ENCODE peak calls at places on chromosomes 3 and 15, in six cellular contexts. U is T-cell, P is lower leg skin, R is brain microvascular endothelial cell, Q is H54, D is caudate nucleus. E is an unnamed sample.
A peak's percentile ranks its signal among the peaks of the same experiment; 100 is the strongest.

GRCh38 chr15:66912441-66912840 is 153.0 kb upstream of the SMAD3 start:
- DNase-seq in U (no peak), P (peak; percentile 60), R (no peak), Q (no peak), D (no peak), E (no peak)

GRCh38 chr3:32175607-32176197 is 62.8 kb upstream of the CMTM8 start:
- DNase-seq in U (peak; percentile 48), P (peak; percentile 43), R (peak; percentile 63), Q (peak; percentile 56), D (no peak), E (peak; percentile 43)

GRCh38 chr3:166340604-166341003 is 503.4 kb upstream of the BCHE start:
- DNase-seq in U (no peak), P (no peak), R (no peak), Q (no peak), D (no peak), E (no peak)

GRCh38 chr3:46876313-46877300 is 914 bp upstream of the PTH1R start:
- DNase-seq in U (no peak), P (no peak), R (no peak), Q (no peak), D (no peak), E (no peak)

GRCh38 chr3:9500108-9501050 is 53.2 kb downstream of the LHFPL4 start:
- DNase-seq in U (peak; percentile 62), P (peak; percentile 73), R (peak; percentile 61), Q (peak; percentile 93), D (no peak), E (peak; percentile 74)

GRCh38 chr3:155554777-155555445 is 190.0 kb downstream of the PLCH1 start:
- DNase-seq in U (no peak), P (no peak), R (no peak), Q (no peak), D (no peak), E (no peak)

GRCh38 chr3:8581806-8582436 is 62.7 kb downstream of the SSUH2 start:
- DNase-seq in U (no peak), P (no peak), R (no peak), Q (no peak), D (no peak), E (no peak)

GRCh38 chr3:160001154-160001760 is 12.6 kb downstream of the IL12A start:
- DNase-seq in U (no peak), P (no peak), R (no peak), Q (no peak), D (no peak), E (no peak)

GRCh38 chr15:101731746-101732145 is 7.5 kb upstream of the TARS3 start:
- DNase-seq in U (no peak), P (no peak), R (no peak), Q (no peak), D (no peak), E (no peak)

GRCh38 chr3:87250009-87250408 is 22.9 kb downstream of the CHMP2B start:
- DNase-seq in U (no peak), P (no peak), R (no peak), Q (no peak), D (no peak), E (no peak)

GRCh38 chr3:65919841-65920240 is 118.9 kb downstream of the MAGI1 start:
- DNase-seq in U (no peak), P (no peak), R (no peak), Q (no peak), D (no peak), E (no peak)

GRCh38 chr3:16828815-16829214 is 55.9 kb upstream of the PLCL2 start:
- DNase-seq in U (peak; percentile 35), P (no peak), R (peak; percentile 57), Q (peak; percentile 19), D (no peak), E (peak; percentile 50)

GRCh38 chr3:32817195-32817560 is 619 bp upstream of the TRIM71 start:
- DNase-seq in U (peak; percentile 1), P (no peak), R (no peak), Q (no peak), D (no peak), E (peak; percentile 6)

GRCh38 chr3:161273589-161274218 is 52.6 kb downstream of the NMD3 start:
- DNase-seq in U (peak; percentile 12), P (no peak), R (peak; percentile 27), Q (no peak), D (no peak), E (peak; percentile 26)

GRCh38 chr3:45644467-45645201 is 44.6 kb upstream of the SACM1L start:
- DNase-seq in U (no peak), P (no peak), R (peak; percentile 86), Q (no peak), D (no peak), E (peak; percentile 52)

GRCh38 chr15:77659350-77660321 is 26.9 kb upstream of the LINGO1 start:
- DNase-seq in U (no peak), P (no peak), R (peak; percentile 38), Q (peak; percentile 75), D (no peak), E (peak; percentile 73)

GRCh38 chr3:147651107-147651506 is 241.9 kb downstream of the ZIC1 start:
- DNase-seq in U (no peak), P (no peak), R (peak; percentile 19), Q (no peak), D (no peak), E (no peak)

GRCh38 chr3:171157980-171158379 is 131.5 kb upstream of the SLC2A2 start:
- DNase-seq in U (no peak), P (no peak), R (no peak), Q (no peak), D (no peak), E (no peak)

GRCh38 chr15:61383421-61383820 is 154.3 kb upstream of the RORA start:
- DNase-seq in U (no peak), P (no peak), R (peak; percentile 93), Q (no peak), D (no peak), E (peak; percentile 51)

E was measured in Daoy.